ENCODE peak calls at places on chromosomes 12 and 14, in four cellular contexts. V is GM23338, C is psoas muscle, T is NCI-H460. H is an unnamed sample.

GRCh38 chr12:1855241-1855640 is 34.9 kb downstream of the LRTM2 start:
- DNase-seq in T (no peak), C (no peak), V (peak; percentile 12), H (no peak)

GRCh38 chr12:48003226-48004038 is 844 bp downstream of the COL2A1 start:
- DNase-seq in C (no peak), T (no peak), V (peak; percentile 64), H (peak; percentile 41)

GRCh38 chr12:109553471-109553870 is 19.8 kb downstream of the MMAB start:
- DNase-seq in V (no peak), C (no peak), T (no peak), H (no peak)

GRCh38 chr12:48388938-48389337 is 38.2 kb upstream of the ZNF641 start:
- DNase-seq in V (no peak), T (no peak), C (no peak), H (no peak)

GRCh38 chr14:64467131-64467530 is 1.8 kb downstream of the AKAP5 start:
- DNase-seq in T (no peak), C (no peak), V (no peak), H (no peak)

GRCh38 chr14:63045234-63045611 is at the start of gene KCNH5:
- DNase-seq in V (peak; percentile 83), C (peak; percentile 17), T (peak; percentile 26), H (peak; percentile 85)

GRCh38 chr12:4133636-4134433 is 139.7 kb upstream of the CCND2 start:
- DNase-seq in V (peak; percentile 57), T (no peak), C (no peak), H (peak; percentile 57)

GRCh38 chr14:89365071-89365801 is 51.8 kb downstream of the FOXN3 start:
- DNase-seq in V (no peak), T (no peak), C (no peak), H (no peak)

GRCh38 chr12:23944067-23944466 is 5.4 kb downstream of the SOX5 start:
- DNase-seq in C (no peak), T (no peak), V (peak; percentile 33), H (peak; percentile 12)

GRCh38 chr14:69069020-69069421 is 83.9 kb downstream of the DCAF5 start:
- DNase-seq in C (no peak), T (no peak), V (no peak), H (no peak)

GRCh38 chr12:59843260-59843843 is 247.5 kb downstream of the SLC16A7 start:
- DNase-seq in T (no peak), C (no peak), V (no peak), H (no peak)

GRCh38 chr12:2306686-2307249 is 254.0 kb downstream of the CACNA1C start:
- DNase-seq in T (no peak), V (peak; percentile 60), C (no peak), H (no peak)

GRCh38 chr12:98955284-98955683 is 310.2 kb downstream of the APAF1 start:
- DNase-seq in V (peak; percentile 86), T (peak; percentile 18), C (no peak), H (peak; percentile 36)

GRCh38 chr12:75550401-75550851 is 39.0 kb upstream of the KRR1 start:
- DNase-seq in C (no peak), V (no peak), T (no peak), H (no peak)

GRCh38 chr12:1744932-1745331 is 54.1 kb downstream of the ADIPOR2 start:
- DNase-seq in C (no peak), V (peak; percentile 75), T (no peak), H (peak; percentile 16)

GRCh38 chr14:93010543-93011541 is 87.9 kb downstream of the CHGA start:
- DNase-seq in V (no peak), T (no peak), C (no peak), H (no peak)

GRCh38 chr12:28066879-28067278 is 94.3 kb upstream of the PTHLH start:
- DNase-seq in T (no peak), V (no peak), C (no peak), H (no peak)